ENCODE peak calls at places on chromosomes 16 and 17, in six cellular contexts. A is transverse colon, O is heart left ventricle, G is kidney epithelial cell, L is OCI-LY7, E is Caco-2. R is an unnamed sample.

GRCh38 chr17:17874478-17874877 is 37.7 kb upstream of the SREBF1 start:
- DNase-seq in O (peak), E (no peak), L (no peak), A (no peak), G (no peak), R (no peak)

GRCh38 chr17:7987112-7987893 is 15.1 kb upstream of the GUCY2D start:
- DNase-seq in G (no peak), L (no peak), O (no peak), A (no peak), E (no peak), R (no peak)

GRCh38 chr17:64492481-64493109 is 4.3 kb downstream of the POLG2 start:
- DNase-seq in A (no peak), L (peak), O (no peak), E (no peak), G (no peak), R (no peak)

GRCh38 chr16:61182416-61182815 is 853.8 kb downstream of the CDH8 start:
- DNase-seq in O (no peak), E (no peak), L (no peak), A (no peak), G (no peak), R (no peak)

GRCh38 chr16:46830902-46831647 is at the start of gene C16orf87:
- DNase-seq in L (peak), O (peak), A (peak), E (peak), G (peak), R (peak)

GRCh38 chr17:46943511-46944393 is 20.8 kb downstream of the GOSR2 start:
- DNase-seq in G (no peak), O (peak), E (no peak), A (no peak), L (no peak), R (no peak)

GRCh38 chr17:18146259-18146658 is 37.4 kb upstream of the ALKBH5 start:
- DNase-seq in G (no peak), L (no peak), A (no peak), O (no peak), E (no peak), R (no peak)

GRCh38 chr17:72515291-72516065 is 394.7 kb downstream of the SOX9 start:
- DNase-seq in E (no peak), G (no peak), O (no peak), L (no peak), A (no peak), R (no peak)

GRCh38 chr17:29251969-29252866 is 5.6 kb downstream of the CRYBA1 start:
- DNase-seq in A (no peak), O (no peak), E (no peak), G (no peak), L (peak), R (peak)

GRCh38 chr17:42541041-42541833 is 5.2 kb downstream of the NAGLU start:
- DNase-seq in L (no peak), A (peak), O (no peak), E (peak), G (no peak), R (no peak)

GRCh38 chr16:2474877-2475412 is at the start of gene TBC1D24:
- DNase-seq in L (peak), A (peak), O (peak), G (peak), E (peak), R (peak)

GRCh38 chr17:75105269-75106080 is 4.3 kb upstream of the ARMC7 start:
- DNase-seq in L (peak), E (peak), A (peak), O (no peak), G (no peak), R (no peak)

GRCh38 chr17:79082311-79083190 is 7.9 kb downstream of the ENGASE start:
- DNase-seq in A (peak), L (peak), O (peak), E (peak), G (no peak), R (no peak)

GRCh38 chr17:63181856-63182255 is 215.8 kb downstream of the TANC2 start:
- DNase-seq in E (no peak), A (no peak), G (no peak), O (no peak), L (no peak), R (no peak)

GRCh38 chr16:3730161-3731125 is 13.1 kb upstream of the TRAP1 start:
- DNase-seq in L (no peak), O (no peak), G (no peak), E (no peak), A (no peak), R (no peak)

GRCh38 chr16:72963921-72964320 is 84.0 kb downstream of the ZFHX3 start:
- DNase-seq in O (no peak), L (no peak), G (no peak), A (no peak), E (no peak), R (no peak)

GRCh38 chr17:59763861-59764260 is 56.4 kb downstream of the VMP1 start:
- DNase-seq in E (no peak), G (no peak), A (no peak), O (no peak), L (no peak), R (peak)

GRCh38 chr16:84514874-84515835 is 10.7 kb upstream of the MEAK7 start:
- DNase-seq in E (peak), O (no peak), G (no peak), L (peak), A (peak), R (no peak)

GRCh38 chr17:40993856-40994255 is at the start of gene KRTAP3-3:
- DNase-seq in G (no peak), O (no peak), A (no peak), L (no peak), E (no peak), R (no peak)

GRCh38 chr16:72428611-72429376 is 256.8 kb upstream of the PMFBP1 start:
- DNase-seq in A (no peak), L (no peak), G (no peak), O (no peak), E (no peak), R (no peak)

GRCh38 chr17:82779541-82779940 is 27.7 kb downstream of the TBCD start:
- DNase-seq in L (no peak), O (no peak), A (no peak), G (no peak), E (no peak), R (no peak)

GRCh38 chr16:10988164-10988803 is 43.9 kb downstream of the CLEC16A start:
- DNase-seq in G (no peak), L (peak), E (no peak), O (no peak), A (no peak), R (no peak)

GRCh38 chr17:39150795-39151679 is at the start of gene PLXDC1:
- DNase-seq in G (no peak), E (no peak), O (no peak), L (no peak), A (no peak), R (no peak)

GRCh38 chr16:67169642-67170167 is 633 bp upstream of the NOL3 start:
- DNase-seq in E (no peak), G (no peak), O (peak), L (peak), A (peak), R (no peak)

DNA sequence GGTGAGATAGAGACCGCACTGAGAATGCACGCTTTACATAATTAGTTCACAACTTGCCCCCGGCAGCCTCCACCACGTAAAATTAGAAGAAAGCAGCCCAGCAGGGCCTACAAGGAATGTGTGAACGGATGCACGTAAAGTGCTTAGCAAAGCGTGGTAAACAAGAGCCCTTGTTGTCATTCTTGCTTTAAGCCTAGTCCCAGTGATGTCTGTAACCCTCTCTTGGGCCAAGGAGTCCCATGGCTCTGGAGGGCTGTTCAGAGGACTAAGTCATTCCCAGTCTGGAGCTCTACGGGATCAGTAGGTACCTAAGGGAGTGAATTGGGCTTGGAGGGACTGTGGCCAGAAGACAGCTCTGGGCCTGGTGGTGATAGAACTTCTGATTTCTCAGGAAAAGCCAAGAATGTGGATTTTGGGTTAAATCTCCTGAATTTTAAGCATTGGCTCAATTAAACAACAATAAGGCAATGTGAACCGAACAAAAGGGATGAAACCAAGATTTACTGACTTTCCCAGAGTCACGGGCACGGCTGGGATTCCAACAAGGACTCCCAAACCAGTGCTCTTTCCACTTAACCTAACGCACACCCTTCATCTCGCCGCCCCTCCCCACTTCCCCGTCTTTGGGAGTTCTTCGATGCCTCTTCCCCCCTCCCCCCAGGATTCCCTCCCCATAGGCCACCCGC is 775 bp upstream of the CHP2 start:
- DNase-seq in L (no peak), G (no peak), A (no peak), E (no peak), O (no peak), R (no peak)
- H3K4me3 ChIP-seq in L (no peak), G (no peak), A (peak), E (no peak), O (no peak), R (no peak)

DNA sequence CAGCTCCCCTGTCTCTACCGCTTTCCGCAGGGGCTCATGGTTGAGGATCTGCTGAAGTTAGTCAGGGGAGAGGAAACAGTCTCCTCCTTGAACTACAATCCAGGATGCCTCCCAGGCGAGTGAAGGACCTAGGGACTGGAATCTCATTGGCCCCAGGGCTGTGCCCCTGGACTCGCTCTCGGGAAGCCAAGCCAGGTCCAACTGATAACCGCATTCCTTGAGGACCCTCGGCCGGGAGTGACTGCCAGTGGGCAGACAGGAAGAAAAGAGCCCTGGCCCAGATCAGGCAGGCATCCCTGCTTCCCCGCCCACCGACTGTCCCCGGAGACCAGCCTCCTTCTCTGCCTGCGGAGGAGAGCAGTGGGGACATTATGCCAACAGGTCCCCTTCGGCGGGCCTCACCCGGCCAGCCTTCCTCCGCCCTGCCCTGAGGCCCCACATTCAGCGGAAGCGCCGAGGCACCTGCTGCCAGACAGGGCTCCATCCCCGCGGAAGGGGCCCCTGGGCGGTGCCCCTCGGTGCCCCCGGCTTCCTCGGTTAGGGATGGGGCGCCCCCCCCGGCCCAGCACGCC is 776 bp downstream of the LRRC75A start:
- DNase-seq in L (no peak), E (no peak), O (no peak), A (peak), G (no peak), R (no peak)
- H3K4me3 ChIP-seq in L (no peak), E (peak), O (peak), A (peak), G (peak), R (peak)

DNA sequence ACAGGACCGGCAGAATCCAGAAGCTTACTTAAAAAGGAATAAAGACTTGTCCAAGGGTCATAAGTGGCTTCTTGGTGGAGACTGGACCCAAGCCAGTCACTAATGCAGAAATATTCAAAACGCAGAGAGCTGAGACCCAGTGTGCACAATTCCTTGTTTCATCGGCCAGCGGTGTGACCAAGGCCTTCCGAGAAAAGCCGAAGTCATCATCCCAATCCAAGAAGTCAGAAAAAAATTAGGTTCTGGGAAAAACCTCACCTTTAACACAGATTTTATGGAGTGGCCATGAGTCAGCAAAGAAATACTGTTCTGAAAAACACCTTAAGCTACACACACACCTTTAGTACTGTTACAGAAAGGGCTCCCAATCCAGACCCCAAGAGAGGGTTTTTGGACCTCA is 1.0 kb upstream of the GCSH start:
- DNase-seq in L (no peak), O (no peak), A (no peak), E (no peak), G (no peak), R (no peak)
- H3K4me3 ChIP-seq in L (no peak), O (no peak), A (peak), E (peak), G (no peak), R (no peak)

GRCh38 chr16:50881953-50882352 is 140.1 kb downstream of the CYLD start:
- DNase-seq in L (no peak), G (no peak), E (no peak), A (no peak), O (no peak), R (no peak)

GRCh38 chr16:50887500-50887899 is 145.6 kb downstream of the CYLD start:
- DNase-seq in G (no peak), E (no peak), A (no peak), O (no peak), L (no peak), R (no peak)

GRCh38 chr16:50881331-50881830 is 139.5 kb downstream of the CYLD start:
- DNase-seq in A (no peak), G (no peak), O (no peak), E (no peak), L (no peak), R (no peak)

GRCh38 chr16:50880926-50881325 is 139.0 kb downstream of the CYLD start:
- DNase-seq in O (no peak), L (no peak), E (no peak), A (no peak), G (no peak), R (no peak)

DNA sequence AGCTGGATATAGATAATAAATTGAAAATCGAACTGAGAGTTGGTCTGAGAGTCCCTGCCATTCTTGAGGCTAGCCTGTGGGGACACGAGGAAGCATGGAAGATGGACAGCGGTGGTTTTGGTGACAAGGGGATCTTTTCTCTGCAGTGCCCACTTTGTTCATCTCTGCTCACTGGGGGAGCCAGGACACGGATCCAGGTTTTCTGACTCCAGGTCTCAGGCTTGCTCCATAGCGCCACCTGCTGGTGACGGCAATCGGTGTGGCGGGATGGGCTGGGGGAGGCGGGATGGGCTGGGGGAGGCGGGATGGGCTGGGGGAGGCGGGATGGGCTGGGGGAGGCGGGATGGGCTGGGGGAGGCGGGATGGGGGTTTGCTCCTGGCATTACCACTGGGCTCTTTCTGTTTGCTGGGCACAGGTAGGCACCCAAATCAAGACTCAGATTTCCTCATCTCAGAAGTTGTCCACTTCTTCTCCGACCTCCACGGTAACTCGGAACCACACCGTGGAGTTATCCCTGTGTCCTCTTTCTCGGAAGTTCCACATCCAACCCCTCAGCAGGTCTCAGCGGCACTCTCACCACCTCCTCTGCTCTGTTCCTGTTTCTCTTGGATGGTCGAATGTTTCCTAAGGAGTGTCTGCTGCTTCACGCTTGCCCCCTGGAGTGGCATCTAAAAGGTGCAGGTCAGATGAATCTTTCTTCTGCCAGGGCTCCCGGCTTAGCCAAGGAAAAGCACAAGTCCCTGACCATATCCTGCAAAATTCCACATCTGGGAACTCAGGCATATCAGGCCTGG is 142.4 kb downstream of the CYLD start:
- DNase-seq in A (no peak), G (no peak), E (no peak), L (peak), O (no peak), R (no peak)
- H3K4me3 ChIP-seq in A (no peak), G (no peak), E (no peak), L (no peak), O (no peak), R (no peak)

GRCh38 chr17:676060-676745 is 38.4 kb downstream of the VPS53 start:
- DNase-seq in E (no peak), L (no peak), O (no peak), G (no peak), A (no peak), R (no peak)
- H3K4me3 ChIP-seq in E (no peak), L (no peak), O (no peak), G (no peak), A (no peak), R (no peak)

GRCh38 chr17:50177983-50178834 is 12.4 kb downstream of the SGCA start:
- DNase-seq in E (peak), O (peak), G (peak), L (peak), A (peak), R (peak)
- H3K4me3 ChIP-seq in E (no peak), O (peak), G (no peak), L (no peak), A (peak), R (no peak)